ENCODE peak calls at places on chromosomes 1 and 21, in seven cellular contexts. V, Q, H, F, D, S and R are unnamed samples.
A peak's percentile ranks its signal among the peaks of the same experiment; 100 is the strongest.

GRCh38 chr1:179095377-179095776 is 13.5 kb downstream of the TOR3A start:
- DNase-seq in V (no peak), Q (no peak), H (no peak), F (no peak), D (no peak), S (no peak), R (no peak)

GRCh38 chr1:54403377-54403776 is 2.8 kb downstream of the SSBP3 start:
- DNase-seq in V (no peak), Q (no peak), H (no peak), F (no peak), D (no peak), S (no peak), R (no peak)

GRCh38 chr1:73887412-73887811 is 310.6 kb downstream of the LRRIQ3 start:
- DNase-seq in V (no peak), Q (no peak), H (no peak), F (no peak), D (no peak), S (no peak), R (no peak)

GRCh38 chr21:43597052-43597451 is 62.2 kb downstream of the HSF2BP start:
- DNase-seq in V (peak; percentile 30), Q (no peak), H (no peak), F (no peak), D (peak; percentile 88), S (no peak), R (no peak)

GRCh38 chr21:36325373-36326010 is 5.5 kb downstream of the MORC3 start:
- DNase-seq in V (no peak), Q (no peak), H (no peak), F (no peak), D (peak; percentile 42), S (no peak), R (no peak)

GRCh38 chr1:54995013-54995760 is 3.5 kb upstream of the BSND start:
- DNase-seq in V (no peak), Q (no peak), H (no peak), F (no peak), D (no peak), S (no peak), R (no peak)

GRCh38 chr1:221921936-221922335 is 180.0 kb upstream of the DUSP10 start:
- DNase-seq in V (no peak), Q (no peak), H (no peak), F (no peak), D (peak; percentile 49), S (no peak), R (no peak)

GRCh38 chr1:20993716-20994115 is 183.0 kb downstream of the EIF4G3 start:
- DNase-seq in V (no peak), Q (no peak), H (no peak), F (no peak), D (no peak), S (no peak), R (no peak)

GRCh38 chr1:245807306-245807705 is 652.5 kb downstream of the KIF26B start:
- DNase-seq in V (no peak), Q (no peak), H (peak; percentile 11), F (peak; percentile 56), D (no peak), S (no peak), R (peak; percentile 86)

GRCh38 chr1:36638268-36638667 is 155.6 kb upstream of the CSF3R start:
- DNase-seq in V (no peak), Q (no peak), H (no peak), F (no peak), D (peak; percentile 55), S (no peak), R (no peak)

GRCh38 chr1:8384577-8384976 is 66.7 kb downstream of the SLC45A1 start:
- DNase-seq in V (no peak), Q (no peak), H (no peak), F (no peak), D (no peak), S (peak; percentile 87), R (no peak)
- TF ChIP-seq POLR2A in V (no peak), Q (no peak), H (no peak), F (no peak), D (no peak), S (no peak), R (no peak)

GRCh38 chr1:232380131-232380530 is 249.8 kb downstream of the SIPA1L2 start:
- DNase-seq in V (no peak), Q (no peak), H (no peak), F (no peak), D (no peak), S (no peak), R (no peak)

GRCh38 chr1:232380556-232380955 is 249.4 kb downstream of the SIPA1L2 start:
- DNase-seq in V (no peak), Q (no peak), H (no peak), F (no peak), D (no peak), S (no peak), R (no peak)

GRCh38 chr1:232377494-232377770 is 252.5 kb downstream of the SIPA1L2 start:
- DNase-seq in V (peak; percentile 31), Q (peak; percentile 30), H (peak; percentile 29), F (no peak), D (peak; percentile 78), S (no peak), R (no peak)

GRCh38 chr1:232376632-232377493 is 253.1 kb downstream of the SIPA1L2 start:
- DNase-seq in V (no peak), Q (no peak), H (no peak), F (no peak), D (no peak), S (no peak), R (peak; percentile 24)

DNA sequence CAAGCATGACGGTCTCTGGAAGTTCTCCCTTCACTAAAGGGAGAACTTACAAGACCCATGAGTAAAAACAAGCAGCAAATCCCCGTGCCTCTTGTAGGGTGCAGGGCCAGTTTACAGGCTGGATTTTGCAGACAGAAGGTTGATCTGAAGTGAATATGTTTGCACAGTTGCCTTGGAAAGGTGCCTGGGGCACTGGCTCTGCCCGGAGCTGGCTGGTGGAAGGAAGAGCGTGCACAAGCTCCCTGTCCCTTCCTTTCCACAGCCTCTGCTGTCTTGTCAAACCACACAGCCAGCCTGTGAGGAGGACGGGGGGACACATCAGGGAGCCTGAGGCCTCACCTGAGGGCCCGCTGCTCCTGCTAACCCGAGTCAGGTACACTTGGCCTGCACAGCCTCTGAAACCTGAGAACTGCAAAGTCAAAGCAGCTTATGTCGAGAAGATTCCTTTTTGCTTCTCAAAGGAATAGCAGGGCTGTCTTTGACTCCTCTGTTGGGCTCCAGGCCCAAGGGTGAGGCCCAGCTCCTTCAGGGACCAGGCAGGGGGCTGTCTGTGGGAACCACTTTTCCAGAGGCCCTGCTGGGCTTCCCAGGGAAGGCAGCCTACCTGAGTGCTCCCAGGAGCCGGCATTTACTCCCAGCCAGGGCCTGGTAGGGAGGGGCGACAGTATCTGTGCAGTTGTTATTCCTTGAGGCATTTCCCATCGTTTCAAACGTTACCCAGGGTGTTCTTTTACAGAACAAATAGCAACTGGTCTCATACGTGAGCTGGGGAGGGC is 251.5 kb downstream of the SIPA1L2 start:
- DNase-seq in V (no peak), Q (peak; percentile 80), H (peak; percentile 61), F (no peak), D (no peak), S (no peak), R (no peak)
- TF ChIP-seq CTCF in V (no peak), Q (peak; percentile 20), H (no peak), F (no peak), D (no peak), S (no peak), R (no peak)

DNA sequence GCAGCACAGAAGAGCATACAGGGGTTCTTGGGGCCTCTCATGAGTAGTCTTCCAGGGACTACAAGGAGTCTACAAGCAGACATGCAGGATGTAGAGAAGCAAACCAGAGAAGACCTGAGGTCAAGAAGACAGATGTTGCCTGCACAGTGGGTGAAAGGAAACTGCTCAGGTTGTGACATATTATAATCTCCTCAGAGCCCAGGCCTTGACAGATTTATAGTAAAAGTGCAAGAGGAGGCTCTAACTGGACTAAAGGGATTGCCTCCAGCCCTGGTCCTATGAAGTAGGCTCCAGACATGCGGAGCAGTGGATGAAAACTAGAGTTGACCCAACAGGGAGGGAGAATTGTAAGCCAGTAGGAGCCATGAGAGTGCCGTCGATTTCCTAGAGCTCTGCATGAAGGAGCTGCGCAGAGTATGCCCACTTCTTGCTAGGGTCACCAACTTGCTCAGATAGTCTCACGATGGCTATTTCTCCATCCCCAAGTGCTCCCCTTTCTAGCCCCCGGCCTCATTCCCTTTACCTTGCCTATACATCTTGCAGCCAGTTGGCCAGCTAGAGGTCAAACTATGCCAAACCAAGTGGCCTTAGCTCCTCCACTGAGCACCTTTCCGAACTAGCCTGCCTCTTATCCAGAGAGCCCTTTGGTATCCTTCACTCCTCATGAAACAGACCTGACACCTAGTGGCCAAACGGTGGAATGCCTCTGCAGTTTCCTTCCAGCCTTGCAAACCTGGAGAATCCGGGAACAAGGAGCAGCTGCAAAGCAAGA is 36.2 kb upstream of the IPO9 start:
- DNase-seq in V (peak; percentile 73), Q (peak; percentile 82), H (peak; percentile 79), F (peak; percentile 52), D (peak; percentile 85), S (peak; percentile 73), R (no peak)
- TF ChIP-seq POLR2A in V (no peak), Q (no peak), H (no peak), F (no peak), D (peak; percentile 35), S (no peak), R (no peak)

GRCh38 chr1:102627145-102627544 is 481.2 kb downstream of the COL11A1 start:
- DNase-seq in V (no peak), Q (no peak), H (no peak), F (no peak), D (no peak), S (no peak), R (no peak)

GRCh38 chr1:102630041-102630440 is 478.3 kb downstream of the COL11A1 start:
- DNase-seq in V (no peak), Q (no peak), H (no peak), F (no peak), D (no peak), S (no peak), R (no peak)

DNA sequence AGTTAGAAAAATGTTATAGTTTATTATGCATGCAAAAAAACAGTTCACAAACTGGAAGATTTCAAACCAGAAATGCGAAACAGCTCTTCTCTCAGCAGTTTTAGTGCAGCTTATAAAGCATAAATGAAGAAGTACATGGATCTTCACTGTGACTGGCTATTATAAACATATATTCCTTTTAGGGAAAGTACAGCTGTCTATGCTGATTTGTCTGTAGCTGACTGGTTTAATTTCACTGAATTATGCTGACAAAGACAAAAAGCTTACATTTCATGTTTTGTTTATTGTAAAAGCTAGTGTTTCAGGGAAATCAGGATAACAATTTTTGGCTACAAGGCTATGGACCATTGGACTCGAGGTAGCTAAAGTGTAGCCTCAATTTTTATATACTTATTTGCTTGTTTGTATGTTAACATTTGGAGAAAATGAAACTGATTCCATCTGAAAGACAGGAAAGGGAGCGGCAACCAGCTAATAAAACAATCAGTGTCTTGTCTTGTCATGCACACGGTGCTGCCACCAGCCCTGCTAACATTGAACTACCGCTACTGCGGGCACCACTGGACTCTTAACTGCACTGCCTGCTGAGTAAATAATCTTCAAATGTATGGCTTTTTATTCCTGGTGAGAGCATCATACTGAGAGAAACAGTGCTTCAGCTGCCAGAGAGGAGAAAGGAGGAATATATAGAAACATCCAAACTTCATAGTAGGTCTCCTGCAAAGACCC is 480.1 kb downstream of the COL11A1 start:
- DNase-seq in V (no peak), Q (no peak), H (no peak), F (no peak), D (no peak), S (no peak), R (no peak)
- TF ChIP-seq CTCF in V (no peak), Q (no peak), H (no peak), F (no peak), D (no peak), S (no peak), R (no peak)